ENCODE peak calls at places on chromosome 1, in five cellular contexts. B is HFF-Myc, Z is Right ventricle myocardium superior, F is psoas muscle, I is transverse colon. Q is an unnamed sample.

GRCh38 chr1:236083650-236084385 is 18.9 kb upstream of the NID1 start:
- DNase-seq in B (no peak), Z (no peak), I (no peak), F (no peak), Q (no peak)

GRCh38 chr1:19315378-19316206 is 3.5 kb downstream of the SLC66A1 start:
- DNase-seq in I (no peak), Z (no peak), F (no peak), B (no peak), Q (peak)

GRCh38 chr1:32509939-32510338 is 29.3 kb upstream of the ZBTB8A start:
- DNase-seq in Z (no peak), B (no peak), F (no peak), I (no peak), Q (no peak)

GRCh38 chr1:183512450-183512849 is 40.2 kb downstream of the SMG7 start:
- DNase-seq in B (no peak), Z (no peak), I (no peak), F (no peak), Q (no peak)

GRCh38 chr1:59779949-59780348 is 34.8 kb upstream of the HOOK1 start:
- DNase-seq in B (no peak), F (no peak), Z (no peak), I (no peak), Q (no peak)

GRCh38 chr1:33045814-33046213 is 9.1 kb upstream of the AK2 start:
- DNase-seq in I (no peak), Z (no peak), B (no peak), F (no peak), Q (no peak)

GRCh38 chr1:231058416-231059109 is 18.5 kb upstream of the FAM89A start:
- DNase-seq in B (no peak), I (no peak), F (no peak), Z (no peak), Q (no peak)

GRCh38 chr1:209667103-209667502 is 8.1 kb upstream of the G0S2 start:
- DNase-seq in F (no peak), Z (no peak), I (no peak), B (no peak), Q (no peak)

GRCh38 chr1:169236143-169236542 is 129.7 kb downstream of the ATP1B1 start:
- DNase-seq in B (no peak), I (no peak), Z (no peak), F (no peak), Q (no peak)

GRCh38 chr1:112878321-112878720 is 77.7 kb downstream of the SLC16A1 start:
- DNase-seq in Z (no peak), B (no peak), F (no peak), I (no peak), Q (no peak)

GRCh38 chr1:241423541-241424479 is 66.8 kb upstream of the RGS7 start:
- DNase-seq in I (no peak), B (no peak), Z (no peak), F (no peak), Q (peak)

GRCh38 chr1:169031566-169032224 is 74.8 kb upstream of the ATP1B1 start:
- DNase-seq in I (no peak), F (no peak), Z (no peak), B (no peak), Q (no peak)

GRCh38 chr1:70042090-70042716 is 163.2 kb downstream of the LRRC40 start:
- DNase-seq in I (no peak), F (no peak), B (no peak), Z (no peak), Q (no peak)